ENCODE peak calls at places on chromosomes 6 and 20, in six cellular contexts. K is body of pancreas, P is upper lobe of right lung, R is BJ, J is spleen, C is astrocyte of the spinal cord. N is an unnamed sample.

GRCh38 chr6:62367601-62368000 is 81.6 kb upstream of the KHDRBS2 start:
- DNase-seq in J (no peak), C (no peak), P (no peak), R (no peak), K (no peak), N (no peak)

GRCh38 chr6:162964703-162965140 is 236.9 kb downstream of the PACRG start:
- DNase-seq in C (peak), K (peak), P (no peak), J (no peak), R (peak), N (peak)

GRCh38 chr6:5084787-5085637 is at the start of gene PPP1R3G:
- DNase-seq in J (peak), K (peak), P (peak), R (no peak), C (peak), N (no peak)

GRCh38 chr6:39684790-39685485 is 40.3 kb downstream of the KIF6 start:
- DNase-seq in R (no peak), K (peak), C (no peak), P (no peak), J (no peak), N (no peak)

GRCh38 chr6:163404825-163405265 is 9.7 kb upstream of the QKI start:
- DNase-seq in J (peak), C (no peak), R (no peak), K (peak), P (peak), N (no peak)

GRCh38 chr20:23257848-23258746 is 92.5 kb upstream of the NXT1 start:
- DNase-seq in C (peak), P (no peak), K (peak), J (no peak), R (peak), N (peak)

GRCh38 chr20:45322952-45323383 is 14.9 kb upstream of the MATN4 start:
- DNase-seq in J (no peak), K (peak), C (no peak), P (peak), R (no peak), N (no peak)

GRCh38 chr6:34580707-34581560 is 24.8 kb upstream of the SPDEF start:
- DNase-seq in C (no peak), P (peak), R (no peak), J (no peak), K (no peak), N (peak)

GRCh38 chr6:34900321-34901031 is 11.4 kb downstream of the ANKS1A start:
- DNase-seq in P (no peak), C (no peak), J (no peak), K (no peak), R (no peak), N (no peak)

GRCh38 chr6:141851063-141851462 is 281.7 kb upstream of the GJE1 start:
- DNase-seq in C (no peak), K (no peak), J (no peak), R (no peak), P (no peak), N (no peak)

GRCh38 chr6:105648276-105648675 is 245.4 kb upstream of the PREP start:
- DNase-seq in R (no peak), C (no peak), K (no peak), J (no peak), P (no peak), N (no peak)

GRCh38 chr6:150297327-150298028 is 71.3 kb upstream of the IYD start:
- DNase-seq in K (no peak), P (no peak), R (no peak), J (no peak), C (peak), N (peak)

GRCh38 chr6:164048840-164049239 is 634.3 kb downstream of the QKI start:
- DNase-seq in P (no peak), J (no peak), K (no peak), R (no peak), C (no peak), N (no peak)

GRCh38 chr6:57085441-57085840 is 4.5 kb upstream of the ZNF451 start:
- DNase-seq in J (no peak), R (no peak), P (no peak), K (no peak), C (no peak), N (no peak)

GRCh38 chr6:160238234-160238633 is 20.4 kb downstream of the SLC22A2 start:
- DNase-seq in C (no peak), J (no peak), K (no peak), P (no peak), R (no peak), N (no peak)

GRCh38 chr6:79605061-79605460 is 26.1 kb upstream of the SH3BGRL2 start:
- DNase-seq in R (no peak), C (peak), P (no peak), J (no peak), K (no peak), N (peak)

GRCh38 chr6:89582669-89583325 is 55.8 kb downstream of the LYRM2 start:
- DNase-seq in K (no peak), P (no peak), R (no peak), C (no peak), J (no peak), N (no peak)

GRCh38 chr6:144657691-144658090 is 372.6 kb downstream of the UTRN start:
- DNase-seq in P (no peak), K (peak), R (no peak), C (peak), J (no peak), N (peak)

GRCh38 chr6:162733489-162733888 is 5.7 kb downstream of the PACRG start:
- DNase-seq in C (no peak), P (no peak), R (no peak), K (no peak), J (no peak), N (no peak)

GRCh38 chr6:85580878-85581267 is 12.8 kb downstream of the SNX14 start:
- DNase-seq in R (no peak), C (peak), J (no peak), P (no peak), K (peak), N (peak)

GRCh38 chr20:6852478-6852877 is 85.0 kb downstream of the BMP2 start:
- DNase-seq in K (no peak), P (no peak), J (no peak), R (no peak), C (no peak), N (no peak)

GRCh38 chr20:16061394-16061793 is 511.9 kb downstream of the KIF16B start:
- DNase-seq in P (no peak), K (no peak), J (no peak), R (no peak), C (no peak), N (no peak)

GRCh38 chr6:34986845-34987246 is 97.8 kb downstream of the ANKS1A start:
- DNase-seq in K (peak), R (no peak), C (peak), P (peak), J (no peak), N (peak)

GRCh38 chr20:45011108-45011526 is 44.8 kb downstream of the STK4 start:
- DNase-seq in K (peak), C (peak), R (no peak), J (no peak), P (no peak), N (peak)

GRCh38 chr6:114049367-114049966 is 78.5 kb upstream of the HDAC2 start:
- DNase-seq in K (no peak), P (no peak), R (no peak), C (peak), J (no peak), N (peak)

GRCh38 chr6:153210083-153210482 is 79.0 kb upstream of the RGS17 start:
- DNase-seq in P (no peak), R (no peak), J (no peak), C (peak), K (no peak), N (peak)

GRCh38 chr20:51586005-51586440 is 43.5 kb upstream of the NFATC2 start:
- DNase-seq in R (peak), P (no peak), J (no peak), K (no peak), C (peak), N (peak)

GRCh38 chr20:44040202-44040915 is 125.7 kb downstream of the TOX2 start:
- DNase-seq in R (no peak), P (no peak), J (peak), C (no peak), K (no peak), N (no peak)

GRCh38 chr20:20017852-20018245 is 687 bp downstream of the NAA20 start:
- DNase-seq in K (no peak), J (no peak), R (no peak), C (no peak), P (no peak), N (no peak)

GRCh38 chr6:30325150-30325872 is 1.4 kb upstream of the TRIM39 start:
- DNase-seq in K (peak), R (no peak), C (peak), J (peak), P (no peak), N (no peak)

GRCh38 chr6:87697581-87698552 is 4.2 kb downstream of the AKIRIN2 start:
- DNase-seq in J (no peak), K (peak), C (peak), P (no peak), R (peak), N (peak)

GRCh38 chr20:35171438-35171752 is 477 bp upstream of the PROCR start:
- DNase-seq in C (no peak), P (no peak), K (no peak), R (no peak), J (no peak), N (no peak)
- H3K4me3 ChIP-seq in C (peak), P (peak), K (no peak), R (peak), J (no peak), N (peak)

DNA sequence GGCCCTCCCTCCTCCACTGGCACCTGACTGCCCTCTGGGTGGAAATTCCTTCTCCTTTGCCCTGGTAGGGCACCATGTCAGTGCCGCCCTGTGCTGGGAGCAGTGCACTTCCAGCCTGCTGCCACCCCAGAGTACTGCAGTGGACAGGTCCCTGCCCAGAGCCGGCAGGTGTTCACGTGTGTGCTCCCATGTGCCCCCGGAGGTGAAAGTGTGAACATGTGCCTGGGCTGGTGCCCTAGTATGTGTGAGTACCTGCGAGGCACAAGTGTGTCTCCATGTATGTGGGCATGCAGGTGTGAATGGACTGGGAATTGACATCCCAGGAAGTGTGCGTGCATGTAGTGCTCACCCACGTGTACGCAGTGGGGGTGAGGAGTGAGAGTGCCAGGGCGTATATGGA is 29.4 kb downstream of the SDCBP2 start:
- DNase-seq in C (no peak), P (peak), J (peak), K (no peak), R (no peak), N (no peak)
- TF ChIP-seq CTCF in C (peak), P (no peak), J (no peak), K (no peak), R (no peak), N (peak)

DNA sequence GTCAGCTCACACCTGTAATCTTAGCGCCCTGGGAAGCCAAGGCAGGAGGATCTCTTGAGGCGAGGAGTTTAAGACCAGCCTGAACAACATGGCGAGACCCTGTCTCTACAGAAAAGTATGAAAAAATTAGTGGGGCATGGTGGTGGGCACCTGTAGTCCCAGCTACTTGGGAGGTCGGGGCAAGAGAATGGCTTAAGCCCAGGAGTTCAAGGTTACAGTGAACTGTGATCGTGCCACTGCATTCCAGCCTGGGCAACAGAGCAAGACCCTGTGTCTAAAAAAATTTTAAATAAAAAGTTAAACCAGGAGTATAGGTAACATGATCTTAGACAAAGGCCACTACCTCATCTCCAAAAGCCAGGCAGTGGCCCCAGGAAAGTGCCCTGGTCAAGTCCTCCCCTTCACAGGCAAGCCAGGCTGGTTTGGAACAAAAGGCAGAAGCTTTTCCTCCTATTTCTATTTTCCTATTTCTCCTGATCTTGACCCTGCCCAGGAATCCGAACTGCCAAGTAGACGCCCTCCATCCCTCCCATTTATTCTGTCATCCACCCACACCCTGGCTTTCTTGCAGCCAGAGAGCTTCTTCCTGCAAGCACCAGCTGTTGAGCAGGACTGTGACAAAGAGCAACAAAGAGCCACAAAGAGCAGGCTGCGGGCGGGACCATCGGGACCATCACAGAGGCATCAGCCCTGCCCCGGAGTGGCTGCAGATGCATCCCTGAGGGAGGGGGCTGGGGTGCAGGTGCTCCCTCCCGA is 149.9 kb upstream of the AFDN start:
- DNase-seq in P (peak), K (peak), R (no peak), C (no peak), J (no peak), N (no peak)
- H3K4me3 ChIP-seq in P (no peak), K (no peak), R (no peak), C (no peak), J (no peak), N (no peak)

DNA sequence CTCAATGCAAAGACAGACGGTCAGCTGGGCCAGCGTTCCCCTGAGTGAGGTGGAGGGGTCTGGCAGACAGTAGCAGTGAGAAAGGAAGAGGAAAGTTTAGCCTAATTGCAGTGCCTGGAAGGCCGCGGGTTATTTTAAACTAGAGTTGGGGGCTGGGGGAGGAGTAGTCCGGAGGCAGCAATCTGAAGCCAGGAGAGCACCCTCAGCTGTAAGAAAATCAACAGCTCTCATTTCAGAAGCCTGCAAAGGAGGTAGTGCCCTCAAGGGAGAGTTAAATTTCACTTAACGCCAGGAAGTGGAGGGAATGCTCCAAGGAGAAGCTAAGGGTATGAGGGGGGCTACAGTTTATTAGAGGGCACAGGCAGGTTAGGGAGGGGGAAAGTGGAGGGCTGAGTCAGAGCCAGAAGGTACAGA is 26.9 kb downstream of the RING1 start:
- DNase-seq in K (no peak), P (no peak), C (no peak), R (no peak), J (no peak), N (no peak)
- TF ChIP-seq CTCF in K (no peak), P (no peak), C (no peak), R (no peak), J (no peak), N (no peak)

DNA sequence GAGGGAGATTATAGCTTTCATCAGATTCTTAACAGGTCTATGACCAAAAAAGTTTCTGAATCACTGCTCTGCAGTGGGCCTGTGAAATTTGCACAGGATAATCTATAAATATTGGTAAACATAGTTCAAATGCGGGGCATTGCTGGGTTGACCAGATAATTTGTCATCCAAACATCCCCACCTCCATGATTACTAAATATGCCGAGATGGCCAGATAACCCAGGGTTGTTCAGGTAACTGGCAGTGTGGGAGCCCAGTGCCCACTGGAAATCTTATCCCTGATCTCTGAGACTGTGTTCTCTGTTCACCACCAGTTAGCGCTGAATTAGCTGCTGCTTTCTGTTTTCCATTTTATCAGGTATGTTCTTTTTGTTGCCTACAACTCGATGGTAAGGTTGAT is 21.4 kb downstream of the PTK7 start:
- DNase-seq in C (no peak), J (peak), R (no peak), P (no peak), K (no peak), N (no peak)
- H3K4me3 ChIP-seq in C (no peak), J (no peak), R (no peak), P (no peak), K (no peak), N (no peak)

GRCh38 chr6:99434702-99435530 is 9.8 kb upstream of the PNISR start:
- DNase-seq in P (no peak), C (peak), K (no peak), R (no peak), J (no peak), N (peak)
- TF ChIP-seq CTCF in P (peak), C (peak), K (peak), R (peak), J (peak), N (peak)

N was measured in astrocyte of the cerebellum.